ENCODE peak calls at places on chromosomes 2 and 18, in nine cellular contexts. S is PC-9, C is esophagus muscularis mucosa, N is heart right ventricle, B is pancreas, W is spleen, J is GM12878, T is body of pancreas, F is Calu3. K is an unnamed sample.

GRCh38 chr18:62399781-62400308 is 74.7 kb downstream of the TNFRSF11A start:
- DNase-seq in S (peak), C (no peak), N (no peak), B (no peak), W (no peak), J (no peak), T (no peak), F (peak), K (no peak)

GRCh38 chr2:32227492-32227891 is 37.2 kb downstream of the NLRC4 start:
- DNase-seq in S (no peak), C (no peak), N (no peak), B (no peak), W (no peak), J (no peak), T (no peak), F (no peak), K (no peak)

GRCh38 chr2:104856086-104856972 is 2.4 kb downstream of the POU3F3 start:
- DNase-seq in S (no peak), C (peak), N (no peak), B (no peak), W (peak), J (no peak), T (no peak), F (no peak), K (no peak)

GRCh38 chr2:236208281-236208900 is 40.2 kb upstream of the GBX2 start:
- DNase-seq in S (peak), C (peak), N (no peak), B (no peak), W (no peak), J (no peak), T (no peak), F (no peak), K (no peak)

GRCh38 chr2:133812826-133813617 is 244.8 kb upstream of the NCKAP5 start:
- DNase-seq in S (no peak), C (no peak), N (no peak), B (no peak), W (no peak), J (no peak), T (no peak), F (no peak), K (peak)

GRCh38 chr2:197236816-197237215 is 73.8 kb downstream of the ANKRD44 start:
- DNase-seq in S (no peak), C (no peak), N (no peak), B (no peak), W (no peak), J (no peak), T (no peak), F (no peak), K (no peak)

GRCh38 chr2:241111443-241111810 is 9.3 kb upstream of the MTERF4 start:
- DNase-seq in S (no peak), C (no peak), N (no peak), B (no peak), W (no peak), J (no peak), T (no peak), F (no peak), K (no peak)

GRCh38 chr2:27209621-27210401 is 2.0 kb upstream of the ATRAID start:
- DNase-seq in S (peak), C (no peak), N (no peak), B (no peak), W (no peak), J (no peak), T (no peak), F (no peak), K (no peak)

GRCh38 chr18:42114310-42114943 is 159.4 kb downstream of the PIK3C3 start:
- DNase-seq in S (no peak), C (no peak), N (peak), B (peak), W (no peak), J (peak), T (peak), F (peak), K (peak)

GRCh38 chr2:183093857-183094657 is 15.5 kb downstream of the DUSP19 start:
- DNase-seq in S (peak), C (no peak), N (no peak), B (no peak), W (no peak), J (peak), T (no peak), F (no peak), K (peak)

GRCh38 chr2:120594856-120595685 is 140.6 kb upstream of the GLI2 start:
- DNase-seq in S (peak), C (no peak), N (no peak), B (no peak), W (peak), J (no peak), T (no peak), F (peak), K (peak)

GRCh38 chr2:203562283-203562682 is 27.2 kb upstream of the RAPH1 start:
- DNase-seq in S (no peak), C (no peak), N (no peak), B (no peak), W (no peak), J (no peak), T (no peak), F (no peak), K (no peak)

GRCh38 chr2:192197387-192197786 is 2.7 kb upstream of the TMEFF2 start:
- DNase-seq in S (no peak), C (no peak), N (no peak), B (no peak), W (no peak), J (no peak), T (no peak), F (no peak), K (peak)

GRCh38 chr2:15050483-15050882 is 418.0 kb downstream of the LRATD1 start:
- DNase-seq in S (no peak), C (peak), N (no peak), B (no peak), W (no peak), J (no peak), T (no peak), F (no peak), K (no peak)

GRCh38 chr2:129469389-129469788 is 510.1 kb upstream of the RAB6C start:
- DNase-seq in S (no peak), C (peak), N (no peak), B (no peak), W (no peak), J (no peak), T (no peak), F (no peak), K (peak)

GRCh38 chr2:220129427-220129826 is 502.0 kb downstream of the SLC4A3 start:
- DNase-seq in S (no peak), C (peak), N (no peak), B (no peak), W (no peak), J (no peak), T (no peak), F (no peak), K (no peak)

GRCh38 chr2:195763866-195764265 is 106.8 kb downstream of the SLC39A10 start:
- DNase-seq in S (no peak), C (no peak), N (no peak), B (no peak), W (no peak), J (no peak), T (no peak), F (no peak), K (no peak)

GRCh38 chr2:58131191-58132011 is 84.8 kb downstream of the VRK2 start:
- DNase-seq in S (no peak), C (no peak), N (peak), B (peak), W (no peak), J (no peak), T (peak), F (no peak), K (no peak)

GRCh38 chr2:135984199-135985017 is 1.0 kb downstream of the DARS1 start:
- DNase-seq in S (no peak), C (peak), N (no peak), B (no peak), W (no peak), J (peak), T (no peak), F (no peak), K (no peak)

GRCh38 chr18:55384551-55385275 is 203.3 kb downstream of the TCF4 start:
- DNase-seq in S (no peak), C (no peak), N (no peak), B (no peak), W (no peak), J (no peak), T (no peak), F (peak), K (no peak)

GRCh38 chr2:223600056-223600455 is 2.1 kb downstream of the SCG2 start:
- DNase-seq in S (no peak), C (no peak), N (no peak), B (no peak), W (no peak), J (no peak), T (no peak), F (no peak), K (no peak)

GRCh38 chr2:165627463-165627862 is 158.0 kb downstream of the CSRNP3 start:
- DNase-seq in S (no peak), C (no peak), N (no peak), B (no peak), W (no peak), J (no peak), T (no peak), F (no peak), K (peak)

GRCh38 chr2:2271471-2271941 is 59.6 kb downstream of the MYT1L start:
- DNase-seq in S (no peak), C (no peak), N (peak), B (peak), W (no peak), J (no peak), T (peak), F (no peak), K (no peak)

GRCh38 chr2:226137201-226137811 is 662.3 kb downstream of the IRS1 start:
- DNase-seq in S (peak), C (no peak), N (no peak), B (no peak), W (no peak), J (no peak), T (no peak), F (peak), K (peak)

GRCh38 chr2:217932661-217933325 is 70.0 kb downstream of the TNS1 start:
- DNase-seq in S (no peak), C (no peak), N (no peak), B (no peak), W (no peak), J (no peak), T (no peak), F (no peak), K (no peak)

GRCh38 chr2:169002151-169002738 is 28.9 kb downstream of the ABCB11 start:
- DNase-seq in S (no peak), C (no peak), N (no peak), B (no peak), W (no peak), J (no peak), T (no peak), F (no peak), K (no peak)

GRCh38 chr2:128665113-128665512 is 346.4 kb upstream of the HS6ST1 start:
- DNase-seq in S (no peak), C (no peak), N (no peak), B (no peak), W (peak), J (no peak), T (no peak), F (no peak), K (no peak)

GRCh38 chr18:23994361-23994902 is 20.1 kb upstream of the TTC39C start:
- DNase-seq in S (peak), C (no peak), N (no peak), B (peak), W (no peak), J (no peak), T (no peak), F (peak), K (peak)

GRCh38 chr2:98915751-98916358 is 20.2 kb downstream of the CRACDL start:
- DNase-seq in S (no peak), C (no peak), N (no peak), B (no peak), W (no peak), J (no peak), T (no peak), F (no peak), K (peak)

GRCh38 chr2:7530001-7530400 is 612.8 kb downstream of the RNF144A start:
- DNase-seq in S (no peak), C (no peak), N (no peak), B (no peak), W (no peak), J (no peak), T (no peak), F (no peak), K (no peak)

GRCh38 chr2:7744827-7745226 is 827.6 kb downstream of the RNF144A start:
- DNase-seq in S (no peak), C (no peak), N (no peak), B (no peak), W (no peak), J (no peak), T (no peak), F (no peak), K (no peak)

GRCh38 chr2:231489990-231490389 is 25.7 kb upstream of the NCL start:
- DNase-seq in S (no peak), C (no peak), N (no peak), B (no peak), W (no peak), J (no peak), T (no peak), F (no peak), K (no peak)

GRCh38 chr2:217058791-217059755 is 199.2 kb upstream of the TNP1 start:
- DNase-seq in S (no peak), C (no peak), N (no peak), B (no peak), W (no peak), J (no peak), T (no peak), F (no peak), K (no peak)

GRCh38 chr2:47119001-47119400 is 36.1 kb downstream of the STPG4 start:
- DNase-seq in S (no peak), C (peak), N (no peak), B (no peak), W (no peak), J (no peak), T (no peak), F (no peak), K (peak)

GRCh38 chr2:208265371-208265806 is 666 bp upstream of the PIKFYVE start:
- DNase-seq in S (no peak), C (no peak), N (no peak), B (no peak), W (peak), J (no peak), T (no peak), F (no peak), K (no peak)

GRCh38 chr2:36538345-36538744 is 59.6 kb downstream of the FEZ2 start:
- DNase-seq in S (no peak), C (no peak), N (no peak), B (no peak), W (no peak), J (no peak), T (no peak), F (no peak), K (no peak)

GRCh38 chr18:67525328-67526110 is 9.0 kb upstream of the DSEL start:
- DNase-seq in S (peak), C (no peak), N (peak), B (peak), W (no peak), J (no peak), T (peak), F (peak), K (peak)

GRCh38 chr2:159072795-159073194 is 104.4 kb downstream of the TANC1 start:
- DNase-seq in S (no peak), C (no peak), N (no peak), B (no peak), W (no peak), J (no peak), T (no peak), F (no peak), K (no peak)

GRCh38 chr2:71925268-71926097 is 222.2 kb downstream of the CYP26B1 start:
- DNase-seq in S (peak), C (no peak), N (no peak), B (no peak), W (no peak), J (no peak), T (no peak), F (no peak), K (no peak)

GRCh38 chr2:38523728-38524437 is 78.8 kb downstream of the HNRNPLL start:
- DNase-seq in S (no peak), C (no peak), N (no peak), B (no peak), W (no peak), J (no peak), T (no peak), F (no peak), K (no peak)
- TF ChIP-seq CTCF in S (no peak), C (peak), N (no peak), B (no peak), W (no peak), J (no peak), T (no peak), F (no peak), K (no peak)

GRCh38 chr2:75577280-75577679 is 16.5 kb upstream of the EVA1A start:
- DNase-seq in S (peak), C (no peak), N (no peak), B (no peak), W (no peak), J (no peak), T (no peak), F (no peak), K (no peak)

GRCh38 chr2:75573145-75573878 is 12.6 kb upstream of the EVA1A start:
- DNase-seq in S (no peak), C (no peak), N (no peak), B (no peak), W (no peak), J (no peak), T (no peak), F (no peak), K (peak)

GRCh38 chr2:75571730-75572430 is 11.1 kb upstream of the EVA1A start:
- DNase-seq in S (peak), C (no peak), N (no peak), B (no peak), W (no peak), J (no peak), T (no peak), F (no peak), K (no peak)

GRCh38 chr2:75570948-75571729 is 10.4 kb upstream of the EVA1A start:
- DNase-seq in S (peak), C (no peak), N (no peak), B (peak), W (no peak), J (no peak), T (peak), F (no peak), K (no peak)

GRCh38 chr2:75574106-75574505 is 13.4 kb upstream of the EVA1A start:
- DNase-seq in S (no peak), C (no peak), N (no peak), B (no peak), W (no peak), J (no peak), T (no peak), F (no peak), K (no peak)
- TF ChIP-seq CTCF in S (peak), C (no peak), N (no peak), B (no peak), W (no peak), J (no peak), T (no peak), F (no peak), K (no peak)

GRCh38 chr2:127105656-127106456 is 1.1 kb downstream of the BIN1 start:
- DNase-seq in S (no peak), C (no peak), N (no peak), B (no peak), W (peak), J (no peak), T (peak), F (peak), K (peak)

GRCh38 chr2:127106998-127107621 is at the start of gene BIN1:
- DNase-seq in S (peak), C (peak), N (peak), B (peak), W (peak), J (no peak), T (peak), F (peak), K (peak)

GRCh38 chr2:127108090-127108523 is 1.2 kb upstream of the BIN1 start:
- DNase-seq in S (no peak), C (no peak), N (no peak), B (no peak), W (peak), J (no peak), T (no peak), F (no peak), K (no peak)

GRCh38 chr2:127106457-127106997 is 427 bp downstream of the BIN1 start:
- DNase-seq in S (no peak), C (no peak), N (no peak), B (no peak), W (peak), J (no peak), T (peak), F (peak), K (no peak)

GRCh38 chr2:127107622-127107999 is 657 bp upstream of the BIN1 start:
- DNase-seq in S (peak), C (no peak), N (no peak), B (no peak), W (no peak), J (no peak), T (no peak), F (peak), K (no peak)
- TF ChIP-seq CTCF in S (peak), C (no peak), N (no peak), B (no peak), W (no peak), J (no peak), T (no peak), F (peak), K (no peak)

GRCh38 chr2:205970348-205970747 is 115.6 kb downstream of the INO80D start:
- DNase-seq in S (no peak), C (no peak), N (no peak), B (no peak), W (no peak), J (no peak), T (no peak), F (no peak), K (no peak)
- TF ChIP-seq CTCF in S (no peak), C (no peak), N (no peak), B (no peak), W (no peak), J (no peak), T (no peak), F (no peak), K (no peak)

DNA sequence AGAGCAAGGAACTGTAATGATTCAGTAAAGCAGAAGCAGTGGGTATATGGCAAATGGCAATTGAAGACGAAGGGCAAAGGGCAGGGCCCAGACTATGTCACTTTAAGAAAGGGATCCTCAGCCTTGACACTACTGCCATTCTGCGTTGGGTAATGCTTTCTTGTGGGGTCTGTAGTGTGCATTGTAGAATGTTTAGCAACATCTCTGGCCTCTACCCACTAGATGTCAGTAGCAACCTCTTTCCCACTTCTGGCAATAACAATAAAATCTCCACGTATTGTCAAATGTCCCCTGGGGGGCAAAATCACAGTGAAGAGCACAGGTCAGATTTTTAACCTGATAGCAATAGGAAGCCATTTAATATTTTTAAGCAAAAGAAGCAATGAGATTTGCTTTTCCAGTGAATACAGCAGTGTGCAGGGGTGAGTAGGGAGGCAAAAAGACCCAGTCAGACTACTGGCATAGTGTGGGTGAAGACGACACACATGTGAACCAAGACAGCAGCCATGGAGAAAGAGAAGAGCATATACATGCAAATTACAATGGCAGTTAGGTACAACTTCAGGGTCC is 209.5 kb downstream of the DYM start:
- DNase-seq in S (no peak), C (no peak), N (no peak), B (no peak), W (no peak), J (no peak), T (no peak), F (peak), K (no peak)
- TF ChIP-seq CTCF in S (peak), C (peak), N (peak), B (no peak), W (no peak), J (peak), T (no peak), F (no peak), K (no peak)

K was measured in RWPE1.